ENCODE peak calls at places on chromosomes 11 and 22, in four cellular contexts. One of them, this sample, is unnamed.

GRCh38 chr11:74672956-74673895 is 58.0 kb downstream of the CHRDL2 start:
- DNase-seq in K562: peak; percentile 65
- DNase-seq in GM12878: no peak
- DNase-seq in HL-60: peak; percentile 44
- DNase-seq in this sample: no peak

GRCh38 chr11:39975091-39975490 is 1484.4 kb downstream of the LRRC4C start:
- DNase-seq in HL-60: no peak
- DNase-seq in GM12878: no peak
- DNase-seq in K562: no peak
- DNase-seq in this sample: no peak

GRCh38 chr11:70246196-70246595 is 24.3 kb upstream of the PPFIA1 start:
- DNase-seq in K562: no peak
- DNase-seq in HL-60: no peak
- DNase-seq in GM12878: no peak
- DNase-seq in this sample: no peak

GRCh38 chr22:39556970-39557811 is 13.4 kb upstream of the CACNA1I start:
- DNase-seq in GM12878: no peak
- DNase-seq in K562: peak; percentile 69
- DNase-seq in HL-60: no peak
- DNase-seq in this sample: no peak

GRCh38 chr11:123509737-123510578 is 79.9 kb downstream of the GRAMD1B start:
- DNase-seq in GM12878: no peak
- DNase-seq in K562: no peak
- DNase-seq in HL-60: no peak
- DNase-seq in this sample: no peak

GRCh38 chr11:30172872-30173271 is 57.9 kb upstream of the FSHB start:
- DNase-seq in GM12878: no peak
- DNase-seq in K562: no peak
- DNase-seq in HL-60: no peak
- DNase-seq in this sample: no peak

GRCh38 chr11:441418-442274 is at the start of gene ANO9:
- DNase-seq in K562: peak; percentile 73
- DNase-seq in HL-60: no peak
- DNase-seq in GM12878: no peak
- DNase-seq in this sample: peak; percentile 94

GRCh38 chr11:122007611-122008071 is 108.4 kb downstream of the BLID start:
- DNase-seq in K562: no peak
- DNase-seq in HL-60: no peak
- DNase-seq in GM12878: no peak
- DNase-seq in this sample: no peak

GRCh38 chr11:65952052-65952521 is 6.8 kb downstream of the TSGA10IP start:
- DNase-seq in K562: no peak
- DNase-seq in HL-60: no peak
- DNase-seq in GM12878: no peak
- DNase-seq in this sample: no peak

GRCh38 chr22:42321908-42322561 is 51.6 kb upstream of the TCF20 start:
- DNase-seq in GM12878: no peak
- DNase-seq in HL-60: no peak
- DNase-seq in K562: no peak
- DNase-seq in this sample: no peak

GRCh38 chr22:46172522-46172921 is 22.2 kb downstream of the PPARA start:
- DNase-seq in HL-60: no peak
- DNase-seq in K562: no peak
- DNase-seq in GM12878: no peak
- DNase-seq in this sample: no peak

GRCh38 chr11:17351510-17352176 is at the start of gene NCR3LG1:
- DNase-seq in GM12878: no peak
- DNase-seq in K562: peak; percentile 73
- DNase-seq in HL-60: peak; percentile 84
- DNase-seq in this sample: peak; percentile 37

GRCh38 chr22:39463931-39464390 is 7.1 kb downstream of the MGAT3 start:
- DNase-seq in GM12878: no peak
- DNase-seq in K562: no peak
- DNase-seq in HL-60: no peak
- DNase-seq in this sample: no peak

GRCh38 chr22:37387793-37388192 is 39.5 kb downstream of the ELFN2 start:
- DNase-seq in HL-60: no peak
- DNase-seq in K562: no peak
- DNase-seq in GM12878: no peak
- DNase-seq in this sample: no peak

GRCh38 chr11:33256808-33257159 is 397 bp upstream of the HIPK3 start:
- DNase-seq in HL-60: no peak
- DNase-seq in GM12878: no peak
- DNase-seq in K562: no peak
- DNase-seq in this sample: no peak

GRCh38 chr11:33257160-33257896 is at the start of gene HIPK3:
- DNase-seq in K562: peak; percentile 86
- DNase-seq in HL-60: peak; percentile 46
- DNase-seq in GM12878: no peak
- DNase-seq in this sample: peak; percentile 84

GRCh38 chr11:33258631-33259184 is 1.5 kb downstream of the HIPK3 start:
- DNase-seq in HL-60: no peak
- DNase-seq in GM12878: no peak
- DNase-seq in K562: no peak
- DNase-seq in this sample: no peak

GRCh38 chr11:33259869-33260268 is 2.7 kb downstream of the HIPK3 start:
- DNase-seq in HL-60: no peak
- DNase-seq in GM12878: no peak
- DNase-seq in K562: peak; percentile 12
- DNase-seq in this sample: no peak

DNA sequence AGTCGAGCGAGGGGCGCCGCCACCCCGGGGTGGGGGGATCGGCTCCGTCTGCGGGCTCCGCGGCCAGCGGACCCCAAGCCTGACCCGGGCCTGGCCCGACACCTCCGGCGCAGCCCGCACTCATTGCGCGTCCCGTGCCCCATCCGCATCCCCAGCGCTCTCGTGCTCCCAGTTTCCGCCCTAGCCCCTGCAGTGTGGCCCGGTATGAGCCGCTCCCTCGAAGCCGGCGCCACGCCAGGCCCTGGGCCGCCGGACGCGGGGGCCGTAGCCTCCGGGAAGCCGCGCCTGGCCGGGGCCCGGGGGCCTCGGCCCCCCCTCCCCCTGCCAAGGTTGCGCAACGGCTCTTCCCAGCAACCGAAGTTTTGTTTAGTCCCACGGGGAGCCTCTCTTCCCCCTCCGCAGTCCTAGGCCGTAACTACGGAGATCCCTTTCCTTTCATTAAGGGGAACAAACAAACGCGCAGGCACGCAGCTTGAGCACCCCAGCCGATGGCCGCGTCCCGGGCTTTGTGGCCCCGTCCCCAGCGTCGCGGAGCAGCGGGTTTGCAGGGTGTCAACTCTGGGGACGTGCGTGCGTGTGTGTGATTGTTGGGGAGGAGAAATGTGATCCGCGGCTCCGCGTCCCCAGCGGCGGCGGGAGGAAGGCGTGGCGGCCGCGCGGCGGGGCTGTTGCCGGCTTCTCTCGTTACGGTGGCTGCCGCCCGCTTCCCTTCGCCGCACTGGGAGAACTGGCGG is 883 bp downstream of the HIPK3 start:
- DNase-seq in GM12878: no peak
- DNase-seq in HL-60: peak; percentile 83
- DNase-seq in K562: peak; percentile 87
- DNase-seq in this sample: peak; percentile 41
- TF ChIP-seq POLR2AphosphoS5 in GM12878: peak; percentile 81
- TF ChIP-seq POLR2AphosphoS5 in HL-60: peak; percentile 68
- TF ChIP-seq POLR2AphosphoS5 in K562: peak; percentile 61
- TF ChIP-seq POLR2AphosphoS5 in this sample: peak; percentile 66

GRCh38 chr11:57462597-57462996 is 2.3 kb downstream of the RTN4RL2 start:
- DNase-seq in HL-60: no peak
- DNase-seq in GM12878: no peak
- DNase-seq in K562: no peak
- DNase-seq in this sample: no peak

GRCh38 chr11:57463596-57464342 is 3.4 kb downstream of the RTN4RL2 start:
- DNase-seq in GM12878: no peak
- DNase-seq in K562: no peak
- DNase-seq in HL-60: no peak
- DNase-seq in this sample: no peak

GRCh38 chr11:57466680-57467079 is 6.4 kb downstream of the RTN4RL2 start:
- DNase-seq in K562: no peak
- DNase-seq in HL-60: no peak
- DNase-seq in GM12878: no peak
- DNase-seq in this sample: no peak

GRCh38 chr11:57461841-57462489 is 1.6 kb downstream of the RTN4RL2 start:
- DNase-seq in K562: no peak
- DNase-seq in HL-60: no peak
- DNase-seq in GM12878: no peak
- DNase-seq in this sample: no peak

GRCh38 chr11:57464343-57465181 is 4.2 kb downstream of the RTN4RL2 start:
- DNase-seq in K562: peak; percentile 29
- DNase-seq in HL-60: peak; percentile 82
- DNase-seq in GM12878: no peak
- DNase-seq in this sample: no peak
- TF ChIP-seq SPI1 in K562: peak; percentile 6
- TF ChIP-seq SPI1 in HL-60: peak; percentile 50
- TF ChIP-seq SPI1 in GM12878: no peak
- TF ChIP-seq SPI1 in this sample: no peak

DNA sequence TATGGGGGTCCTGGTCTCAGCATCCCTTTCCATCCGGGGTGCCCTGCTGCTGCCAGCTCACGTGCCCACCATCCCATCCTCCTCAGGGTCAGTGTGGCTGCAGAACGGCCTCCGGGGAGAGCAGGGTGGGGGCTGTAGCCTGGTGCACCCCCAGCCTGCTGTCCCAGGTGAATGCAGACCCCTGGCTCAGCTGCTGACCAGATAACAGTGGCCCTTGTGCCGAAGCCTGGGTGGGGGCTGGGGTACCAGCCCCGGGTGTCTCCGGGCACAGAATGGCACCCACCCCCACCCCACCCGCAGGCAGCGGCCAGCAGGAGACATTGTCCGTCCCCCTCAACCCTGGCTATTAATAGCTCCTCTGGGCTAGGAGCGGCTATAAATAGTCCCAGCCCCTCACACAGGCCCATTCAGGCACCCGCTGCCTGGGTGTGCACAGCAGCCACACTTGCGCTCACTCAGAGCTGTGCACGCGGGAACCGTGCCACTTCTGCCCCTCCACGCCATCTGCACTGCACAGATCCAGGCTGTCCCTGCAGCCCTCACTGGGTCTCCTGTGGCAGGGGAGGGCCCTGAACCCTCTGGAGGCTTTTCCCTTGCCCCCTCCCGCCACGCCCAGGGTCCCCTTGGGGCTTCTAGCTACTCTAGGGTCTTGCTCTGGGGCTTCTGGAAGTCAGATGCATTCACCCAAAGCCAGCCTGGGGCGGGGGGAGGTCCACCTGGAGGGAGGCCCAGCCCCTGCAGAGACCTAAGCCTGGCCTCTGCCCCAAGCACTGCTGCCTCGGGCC is 18.7 kb downstream of the CRELD2 start:
- DNase-seq in HL-60: no peak
- DNase-seq in GM12878: no peak
- DNase-seq in K562: no peak
- DNase-seq in this sample: no peak
- TF ChIP-seq POLR2AphosphoS5 in HL-60: no peak
- TF ChIP-seq POLR2AphosphoS5 in GM12878: no peak
- TF ChIP-seq POLR2AphosphoS5 in K562: no peak
- TF ChIP-seq POLR2AphosphoS5 in this sample: no peak

DNA sequence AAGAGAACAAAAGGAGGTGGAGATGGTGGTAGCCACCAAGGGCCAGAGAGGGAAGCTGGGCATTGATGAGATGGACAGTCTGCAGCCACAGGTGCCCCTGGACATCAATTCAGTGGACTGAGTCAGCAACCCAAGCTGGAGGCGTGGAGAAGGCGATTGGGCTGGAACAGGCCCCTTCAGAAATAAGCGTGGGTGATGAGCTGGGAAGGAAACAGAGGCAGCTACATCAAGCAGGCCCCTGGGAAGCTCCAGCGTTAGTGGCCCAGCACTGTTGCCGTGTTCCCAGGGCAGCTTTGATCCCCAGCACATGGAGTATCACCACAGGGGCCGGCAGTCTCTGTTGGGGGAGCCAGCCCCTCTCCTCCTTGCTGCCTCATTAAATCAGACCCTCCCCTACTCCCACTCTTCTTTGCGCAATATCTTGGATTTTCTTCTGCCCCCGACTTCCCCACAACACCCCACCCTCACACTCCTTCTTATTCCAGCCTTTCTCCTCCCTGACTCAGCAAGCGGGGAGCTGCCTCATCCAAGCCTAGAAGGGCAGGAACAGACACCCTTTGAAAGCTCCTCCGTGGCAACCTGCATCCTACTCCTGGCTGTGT is 31.7 kb upstream of the OAF start:
- DNase-seq in K562: no peak
- DNase-seq in HL-60: no peak
- DNase-seq in GM12878: no peak
- DNase-seq in this sample: no peak
- TF ChIP-seq SPI1 in K562: no peak
- TF ChIP-seq SPI1 in HL-60: no peak
- TF ChIP-seq SPI1 in GM12878: no peak
- TF ChIP-seq SPI1 in this sample: no peak

GRCh38 chr11:72679869-72680268 is 5.6 kb upstream of the PDE2A start:
- DNase-seq in K562: no peak
- DNase-seq in HL-60: no peak
- DNase-seq in GM12878: no peak
- DNase-seq in this sample: no peak
- TF ChIP-seq POLR2AphosphoS5 in K562: no peak
- TF ChIP-seq POLR2AphosphoS5 in HL-60: no peak
- TF ChIP-seq POLR2AphosphoS5 in GM12878: no peak
- TF ChIP-seq POLR2AphosphoS5 in this sample: no peak